ENCODE peak calls at places on chromosomes 5 and 9, in five cellular contexts. V is heart right ventricle, O is fibroblast of the aortic adventitia, J is activated T-helper 1 cell treated with Interleukin-2 at 50 U/mL for 16 hours, R is HFFc6. I is an unnamed sample.

GRCh38 chr5:14809369-14810144 is 62.0 kb downstream of the ANKH start:
- DNase-seq in J (peak; percentile 62), V (peak; percentile 66), O (peak; percentile 82), R (peak; percentile 92), I (peak; percentile 65)

GRCh38 chr5:25489834-25490538 is 845.2 kb upstream of the CDH10 start:
- DNase-seq in V (no peak), O (no peak), J (no peak), R (no peak), I (peak; percentile 18)

GRCh38 chr9:100375677-100376076 is 22.9 kb upstream of the TEX10 start:
- DNase-seq in J (no peak), V (no peak), R (no peak), O (no peak), I (no peak)

GRCh38 chr9:98571643-98572042 is 137.1 kb downstream of the GABBR2 start:
- DNase-seq in R (no peak), O (no peak), J (no peak), V (no peak), I (no peak)

GRCh38 chr9:12640021-12640587 is 53.1 kb upstream of the TYRP1 start:
- DNase-seq in O (peak; percentile 71), R (peak; percentile 42), V (no peak), J (no peak), I (peak; percentile 52)

GRCh38 chr5:139767960-139768359 is 27.6 kb upstream of the PSD2 start:
- DNase-seq in O (no peak), V (no peak), J (no peak), R (no peak), I (no peak)

GRCh38 chr5:112604741-112605390 is 132.8 kb upstream of the APC start:
- DNase-seq in O (no peak), R (no peak), J (no peak), V (no peak), I (no peak)

GRCh38 chr5:133782736-133783135 is 170.4 kb upstream of the FSTL4 start:
- DNase-seq in R (no peak), J (no peak), V (no peak), O (no peak), I (no peak)

I was measured in foreskin keratinocyte.